ENCODE peak calls at places on chromosome 22, in four cellular contexts. One of them, this sample, is unnamed.

GRCh38 chr22:28582806-28583205 is 96.8 kb downstream of the TTC28 start:
- DNase-seq in LoVo: no peak
- DNase-seq in nephron progenitor cell: no peak
- DNase-seq in prostate gland: no peak
- DNase-seq in this sample: no peak

GRCh38 chr22:49657275-49657973 is 170.2 kb downstream of the BRD1 start:
- DNase-seq in LoVo: no peak
- DNase-seq in nephron progenitor cell: no peak
- DNase-seq in prostate gland: peak
- DNase-seq in this sample: peak

GRCh38 chr22:42316988-42317387 is 46.5 kb upstream of the TCF20 start:
- DNase-seq in LoVo: peak
- DNase-seq in nephron progenitor cell: no peak
- DNase-seq in prostate gland: peak
- DNase-seq in this sample: peak

GRCh38 chr22:24236656-24237055 is 8.2 kb downstream of the GGT5 start:
- DNase-seq in LoVo: no peak
- DNase-seq in nephron progenitor cell: no peak
- DNase-seq in prostate gland: no peak
- DNase-seq in this sample: no peak

GRCh38 chr22:25165785-25166184 is 33.9 kb upstream of the CRYBB3 start:
- DNase-seq in LoVo: no peak
- DNase-seq in nephron progenitor cell: no peak
- DNase-seq in prostate gland: no peak
- DNase-seq in this sample: no peak

GRCh38 chr22:20405291-20405930 is 11.5 kb downstream of the ZNF74 start:
- DNase-seq in LoVo: no peak
- DNase-seq in nephron progenitor cell: no peak
- DNase-seq in prostate gland: no peak
- DNase-seq in this sample: no peak

GRCh38 chr22:50074551-50075042 is 10.6 kb downstream of the MLC1 start:
- DNase-seq in LoVo: no peak
- DNase-seq in nephron progenitor cell: no peak
- DNase-seq in prostate gland: no peak
- DNase-seq in this sample: no peak

GRCh38 chr22:46413725-46414379 is 78.3 kb downstream of the TRMU start:
- DNase-seq in LoVo: no peak
- DNase-seq in nephron progenitor cell: no peak
- DNase-seq in prostate gland: no peak
- DNase-seq in this sample: no peak

GRCh38 chr22:32539631-32540449 is 65.2 kb downstream of the FBXO7 start:
- DNase-seq in LoVo: no peak
- DNase-seq in nephron progenitor cell: no peak
- DNase-seq in prostate gland: no peak
- DNase-seq in this sample: no peak

GRCh38 chr22:29617922-29618629 is 14.6 kb downstream of the NF2 start:
- DNase-seq in LoVo: no peak
- DNase-seq in nephron progenitor cell: no peak
- DNase-seq in prostate gland: no peak
- DNase-seq in this sample: no peak

GRCh38 chr22:38139901-38140300 is 29.4 kb upstream of the BAIAP2L2 start:
- DNase-seq in LoVo: no peak
- DNase-seq in nephron progenitor cell: no peak
- DNase-seq in prostate gland: no peak
- DNase-seq in this sample: no peak

GRCh38 chr22:17919276-17920144 is 104.9 kb downstream of the MICAL3 start:
- DNase-seq in LoVo: no peak
- DNase-seq in nephron progenitor cell: no peak
- DNase-seq in prostate gland: peak
- DNase-seq in this sample: no peak

GRCh38 chr22:43228330-43228729 is 41.4 kb upstream of the TTLL12 start:
- DNase-seq in LoVo: no peak
- DNase-seq in nephron progenitor cell: peak
- DNase-seq in prostate gland: no peak
- DNase-seq in this sample: peak

GRCh38 chr22:49243335-49243734 is 584.3 kb downstream of the BRD1 start:
- DNase-seq in LoVo: no peak
- DNase-seq in nephron progenitor cell: no peak
- DNase-seq in prostate gland: no peak
- DNase-seq in this sample: no peak

GRCh38 chr22:35742342-35743100 is 24.8 kb downstream of the APOL5 start:
- DNase-seq in LoVo: no peak
- DNase-seq in nephron progenitor cell: no peak
- DNase-seq in prostate gland: no peak
- DNase-seq in this sample: no peak

GRCh38 chr22:43127166-43127908 is 15.9 kb downstream of the MCAT start:
- DNase-seq in LoVo: no peak
- DNase-seq in nephron progenitor cell: no peak
- DNase-seq in prostate gland: no peak
- DNase-seq in this sample: no peak

GRCh38 chr22:43007519-43008102 is 7.3 kb downstream of the PACSIN2 start:
- DNase-seq in LoVo: no peak
- DNase-seq in nephron progenitor cell: no peak
- DNase-seq in prostate gland: no peak
- DNase-seq in this sample: no peak

GRCh38 chr22:30325065-30325720 is 1.5 kb downstream of the TBC1D10A start:
- DNase-seq in LoVo: no peak
- DNase-seq in nephron progenitor cell: no peak
- DNase-seq in prostate gland: peak
- DNase-seq in this sample: no peak

GRCh38 chr22:46797355-46797754 is 34.9 kb downstream of the TBC1D22A start:
- DNase-seq in LoVo: no peak
- DNase-seq in nephron progenitor cell: no peak
- DNase-seq in prostate gland: no peak
- DNase-seq in this sample: no peak

GRCh38 chr22:50016308-50016987 is 3.9 kb upstream of the IL17REL start:
- DNase-seq in LoVo: no peak
- DNase-seq in nephron progenitor cell: no peak
- DNase-seq in prostate gland: no peak
- DNase-seq in this sample: no peak

GRCh38 chr22:23533328-23533762 is 46.7 kb downstream of the IGLL1 start:
- DNase-seq in LoVo: no peak
- DNase-seq in nephron progenitor cell: peak
- DNase-seq in prostate gland: no peak
- DNase-seq in this sample: peak

GRCh38 chr22:49956418-49956770 is 4.2 kb upstream of the PIM3 start:
- DNase-seq in LoVo: no peak
- DNase-seq in nephron progenitor cell: no peak
- DNase-seq in prostate gland: no peak
- DNase-seq in this sample: no peak

GRCh38 chr22:22955866-22956535 is 68.4 kb downstream of the IGLL5 start:
- DNase-seq in LoVo: peak
- DNase-seq in nephron progenitor cell: peak
- DNase-seq in prostate gland: peak
- DNase-seq in this sample: peak

GRCh38 chr22:28241637-28242290 is 322.7 kb upstream of the PITPNB start:
- DNase-seq in LoVo: no peak
- DNase-seq in nephron progenitor cell: no peak
- DNase-seq in prostate gland: no peak
- DNase-seq in this sample: no peak

GRCh38 chr22:27804683-27805297 is 3.2 kb upstream of the MN1 start:
- DNase-seq in LoVo: peak
- DNase-seq in nephron progenitor cell: peak
- DNase-seq in prostate gland: peak
- DNase-seq in this sample: peak

GRCh38 chr22:21991774-21992173 is 9.2 kb upstream of the TOP3B start:
- DNase-seq in LoVo: no peak
- DNase-seq in nephron progenitor cell: no peak
- DNase-seq in prostate gland: no peak
- DNase-seq in this sample: no peak

GRCh38 chr22:50703726-50704509 is 31.3 kb downstream of the SHANK3 start:
- DNase-seq in LoVo: no peak
- DNase-seq in nephron progenitor cell: no peak
- DNase-seq in prostate gland: no peak
- DNase-seq in this sample: no peak

GRCh38 chr22:40257979-40258378 is 80.3 kb downstream of the TNRC6B start:
- DNase-seq in LoVo: no peak
- DNase-seq in nephron progenitor cell: no peak
- DNase-seq in prostate gland: no peak
- DNase-seq in this sample: no peak

GRCh38 chr22:44449061-44449682 is 48.9 kb downstream of the RTL6 start:
- DNase-seq in LoVo: no peak
- DNase-seq in nephron progenitor cell: no peak
- DNase-seq in prostate gland: no peak
- DNase-seq in this sample: no peak

GRCh38 chr22:43853328-43853931 is 8.9 kb downstream of the SULT4A1 start:
- DNase-seq in LoVo: no peak
- DNase-seq in nephron progenitor cell: no peak
- DNase-seq in prostate gland: no peak
- DNase-seq in this sample: no peak

GRCh38 chr22:29225422-29226090 is 19.9 kb downstream of the EMID1 start:
- DNase-seq in LoVo: no peak
- DNase-seq in nephron progenitor cell: no peak
- DNase-seq in prostate gland: no peak
- DNase-seq in this sample: no peak

GRCh38 chr22:16608931-16609330 is 16.3 kb upstream of the CCT8L2 start:
- DNase-seq in LoVo: no peak
- DNase-seq in nephron progenitor cell: no peak
- DNase-seq in prostate gland: no peak
- DNase-seq in this sample: no peak

This sample was measured in activated CD4-positive, alpha-beta memory T cell treated with anti-CD3 and anti-CD28 coated beads for 36 hours.